ENCODE peak calls at places on chromosomes 16 and 17, in six cellular contexts. D, Y, E, U, I and J are unnamed samples.
A peak's percentile ranks its signal among the peaks of the same experiment; 100 is the strongest.

GRCh38 chr16:28936784-28937155 is 5.0 kb downstream of the CD19 start:
- DNase-seq in D (no peak), Y (no peak), E (no peak), U (no peak), I (no peak), J (no peak)

GRCh38 chr17:66098040-66098439 is 93.9 kb downstream of the CEP112 start:
- DNase-seq in D (no peak), Y (peak; percentile 2), E (no peak), U (no peak), I (no peak), J (no peak)

GRCh38 chr17:18997650-18998196 is 6.8 kb downstream of the FAM83G start:
- DNase-seq in D (no peak), Y (no peak), E (no peak), U (no peak), I (no peak), J (no peak)

GRCh38 chr16:79498928-79499327 is 101.6 kb downstream of the MAF start:
- DNase-seq in D (no peak), Y (no peak), E (no peak), U (no peak), I (no peak), J (no peak)

GRCh38 chr16:22353933-22354541 is 20.4 kb downstream of the CDR2 start:
- DNase-seq in D (no peak), Y (peak; percentile 43), E (no peak), U (no peak), I (no peak), J (no peak)

GRCh38 chr17:41444186-41444585 is 3.4 kb upstream of the KRT38 start:
- DNase-seq in D (no peak), Y (no peak), E (no peak), U (no peak), I (no peak), J (no peak)

GRCh38 chr16:81530296-81530721 is 85.7 kb downstream of the CMIP start:
- DNase-seq in D (no peak), Y (no peak), E (no peak), U (no peak), I (no peak), J (no peak)

GRCh38 chr16:67940436-67941089 is 3.4 kb downstream of the LCAT start:
- DNase-seq in D (no peak), Y (no peak), E (no peak), U (no peak), I (no peak), J (no peak)

GRCh38 chr17:1027044-1027443 is 30.1 kb downstream of the TIMM22 start:
- DNase-seq in D (no peak), Y (no peak), E (no peak), U (no peak), I (no peak), J (no peak)

GRCh38 chr17:46072998-46073397 is 73.9 kb downstream of the STH start:
- DNase-seq in D (no peak), Y (peak; percentile 76), E (no peak), U (no peak), I (no peak), J (peak; percentile 86)

GRCh38 chr17:38403491-38403890 is 24.8 kb upstream of the ARHGAP23 start:
- DNase-seq in D (no peak), Y (no peak), E (no peak), U (no peak), I (no peak), J (no peak)

GRCh38 chr16:72501739-72502653 is 330.0 kb upstream of the PMFBP1 start:
- DNase-seq in D (peak; percentile 3), Y (peak; percentile 55), E (peak; percentile 37), U (peak; percentile 54), I (no peak), J (peak; percentile 60)

GRCh38 chr17:54785643-54786258 is 114.9 kb upstream of the TOM1L1 start:
- DNase-seq in D (no peak), Y (no peak), E (no peak), U (no peak), I (no peak), J (no peak)

GRCh38 chr16:51116353-51116752 is 34.7 kb downstream of the SALL1 start:
- DNase-seq in D (no peak), Y (no peak), E (no peak), U (no peak), I (no peak), J (no peak)

GRCh38 chr17:44183024-44183423 is 3.7 kb upstream of the TMUB2 start:
- DNase-seq in D (no peak), Y (no peak), E (no peak), U (no peak), I (no peak), J (no peak)

GRCh38 chr16:81167851-81168250 is 70.6 kb upstream of the BCO1 start:
- DNase-seq in D (no peak), Y (no peak), E (no peak), U (no peak), I (no peak), J (no peak)

GRCh38 chr17:19409509-19409908 is 1.5 kb upstream of the RNF112 start:
- DNase-seq in D (no peak), Y (peak; percentile 82), E (no peak), U (no peak), I (no peak), J (no peak)

GRCh38 chr16:85104821-85105391 is 7.4 kb downstream of the CIBAR2 start:
- DNase-seq in D (no peak), Y (no peak), E (no peak), U (no peak), I (no peak), J (no peak)

GRCh38 chr16:14275934-14276333 is 204.8 kb downstream of the MRTFB start:
- DNase-seq in D (no peak), Y (no peak), E (no peak), U (no peak), I (no peak), J (no peak)

GRCh38 chr16:50303605-50304466 is 37.5 kb downstream of the ADCY7 start:
- DNase-seq in D (no peak), Y (peak; percentile 82), E (peak; percentile 64), U (no peak), I (peak; percentile 64), J (peak; percentile 99)

GRCh38 chr16:16071631-16072244 is 122.3 kb downstream of the ABCC1 start:
- DNase-seq in D (no peak), Y (peak; percentile 76), E (no peak), U (no peak), I (no peak), J (no peak)

GRCh38 chr17:61392679-61393078 is 7.0 kb upstream of the TBX2 start:
- DNase-seq in D (no peak), Y (no peak), E (no peak), U (no peak), I (no peak), J (no peak)

GRCh38 chr17:61394630-61395408 is 4.8 kb upstream of the TBX2 start:
- DNase-seq in D (no peak), Y (no peak), E (no peak), U (no peak), I (no peak), J (no peak)

GRCh38 chr17:61395409-61395982 is 4.1 kb upstream of the TBX2 start:
- DNase-seq in D (no peak), Y (no peak), E (no peak), U (no peak), I (no peak), J (no peak)

GRCh38 chr17:61393550-61393903 is 6.1 kb upstream of the TBX2 start:
- DNase-seq in D (no peak), Y (no peak), E (no peak), U (no peak), I (no peak), J (no peak)

DNA sequence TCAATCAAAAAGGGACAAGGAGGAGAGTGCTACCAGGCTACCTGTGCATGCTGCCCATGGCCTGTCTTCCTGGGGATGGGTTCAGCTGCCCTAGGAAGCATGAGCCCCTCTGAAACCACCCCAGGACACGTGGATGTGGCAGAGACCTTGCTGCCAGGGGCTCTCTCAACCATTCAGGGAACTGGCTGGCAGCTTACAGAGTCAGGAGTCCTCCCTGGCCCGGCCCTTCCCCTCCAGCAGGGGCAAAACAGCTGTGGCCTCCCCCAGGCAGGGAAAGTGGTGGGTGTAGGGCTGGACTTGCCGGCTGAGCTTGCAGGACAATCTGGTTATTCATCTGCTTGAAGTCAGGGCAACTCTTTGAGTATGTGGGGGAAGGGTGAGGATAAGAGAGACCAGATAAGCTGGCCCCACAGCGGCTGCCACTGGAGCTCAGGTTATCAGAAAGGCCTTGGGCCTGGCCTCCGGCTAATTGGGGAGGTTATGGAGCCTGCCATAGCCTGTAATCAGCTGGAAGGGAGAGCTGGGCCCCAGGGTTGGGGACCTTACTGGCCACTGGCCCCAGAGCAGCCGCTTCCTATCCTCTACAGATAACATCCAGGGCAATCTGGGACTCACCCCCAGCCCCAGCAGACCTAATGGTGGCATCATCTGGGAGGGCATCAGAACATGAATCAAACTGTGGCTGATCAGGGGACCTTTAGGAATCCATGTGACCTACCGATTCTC is 5.6 kb upstream of the TBX2 start:
- DNase-seq in D (no peak), Y (peak; percentile 29), E (no peak), U (no peak), I (no peak), J (no peak)
- H3K27ac ChIP-seq in D (no peak overlapping the region), Y (no peak overlapping the region), E (no peak overlapping the region), U (no peak overlapping the region), I (no peak overlapping the region), J (no peak overlapping the region)

GRCh38 chr16:75217389-75217851 is 1.4 kb upstream of the CTRB1 start:
- DNase-seq in D (no peak), Y (no peak), E (no peak), U (no peak), I (no peak), J (no peak)

GRCh38 chr16:75216576-75216975 is 2.2 kb upstream of the CTRB1 start:
- DNase-seq in D (no peak), Y (no peak), E (no peak), U (no peak), I (no peak), J (no peak)

GRCh38 chr16:75219838-75220237 is 1.1 kb downstream of the CTRB1 start:
- DNase-seq in D (no peak), Y (no peak), E (no peak), U (no peak), I (no peak), J (no peak)

GRCh38 chr16:75218256-75219076 is at the start of gene CTRB1:
- DNase-seq in D (no peak), Y (no peak), E (no peak), U (no peak), I (no peak), J (no peak)

GRCh38 chr16:75219088-75219487 is 300 bp downstream of the CTRB1 start:
- DNase-seq in D (no peak), Y (no peak), E (no peak), U (no peak), I (no peak), J (no peak)
- H3K4me3 ChIP-seq in D (no peak overlapping the region), Y (no peak overlapping the region), E (no peak overlapping the region), U (no peak overlapping the region), I (no peak overlapping the region), J (no peak overlapping the region)

GRCh38 chr17:36940313-36941264 is 3.3 kb downstream of the LHX1 start:
- DNase-seq in D (no peak), Y (no peak), E (no peak), U (no peak), I (no peak), J (no peak)
- H3K27me3 ChIP-seq in D (peaks cover 42% of the 10 kb centered on the region), Y (peaks cover 97% of the 10 kb centered on the region), E (peaks cover 9% of the 10 kb centered on the region), U (peaks cover 100% of the 10 kb centered on the region), I (peaks cover 100% of the 10 kb centered on the region), J (peaks cover 97% of the 10 kb centered on the region)

DNA sequence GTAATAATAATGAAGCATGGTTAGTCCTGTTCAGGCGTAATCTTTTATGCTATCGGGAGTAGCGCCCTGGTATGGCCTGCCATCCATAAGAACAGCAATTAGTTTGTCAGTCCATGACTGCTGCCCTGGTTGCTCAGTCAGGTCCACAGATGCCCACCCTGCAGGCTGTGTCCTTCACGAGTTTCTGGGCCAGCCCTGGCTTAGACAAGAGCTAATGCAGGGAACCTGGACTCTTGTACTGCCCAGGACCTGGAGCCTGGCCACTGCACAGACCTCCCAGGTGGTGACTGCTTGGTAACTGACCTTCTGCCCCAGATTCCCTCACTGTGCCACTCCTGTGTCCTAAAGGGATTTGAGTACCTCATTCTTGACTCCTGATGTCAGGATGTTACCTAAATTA is 161.1 kb upstream of the NOG start:
- DNase-seq in D (no peak), Y (no peak), E (no peak), U (no peak), I (no peak), J (peak; percentile 54)
- H3K27ac ChIP-seq in D (no peak overlapping the region), Y (no peak overlapping the region), E (no peak overlapping the region), U (no peak overlapping the region), I (no peak overlapping the region), J (peak overlapping the region; percentile 82)